ENCODE peak calls at places on chromosomes 2 and 18, in seven cellular contexts. U is D721Med, Q is RWPE1, Y is lower lobe of right lung, P is transverse colon, V is endothelial cell, C is choroid plexus epithelial cell. Z is an unnamed sample.

GRCh38 chr2:217790195-217790594 is 212.6 kb downstream of the TNS1 start:
- DNase-seq in Q (no peak), Y (no peak), P (no peak), C (no peak), V (no peak), U (no peak), Z (peak)

GRCh38 chr2:85787981-85788340 is 34.2 kb downstream of the ATOH8 start:
- DNase-seq in Y (no peak), P (no peak), C (no peak), Q (no peak), V (no peak), U (no peak), Z (no peak)

GRCh38 chr18:55064760-55065159 is 105.5 kb upstream of the CCDC68 start:
- DNase-seq in C (no peak), Q (no peak), V (no peak), P (no peak), U (no peak), Y (no peak), Z (no peak)

GRCh38 chr2:121529439-121530209 is 1.1 kb upstream of the RNU4ATAC start:
- DNase-seq in V (peak), P (peak), Q (peak), C (peak), Y (peak), U (no peak), Z (peak)

GRCh38 chr18:35239314-35239713 is 1.5 kb upstream of the ZNF397 start:
- DNase-seq in P (no peak), Y (no peak), V (no peak), C (no peak), U (no peak), Q (no peak), Z (no peak)

GRCh38 chr2:170701011-170701410 is 14.1 kb upstream of the SP5 start:
- DNase-seq in Y (no peak), Q (no peak), U (no peak), C (no peak), V (no peak), P (no peak), Z (no peak)

GRCh38 chr18:60090170-60090569 is 190.4 kb downstream of the PMAIP1 start:
- DNase-seq in C (peak), P (no peak), U (no peak), Q (no peak), V (no peak), Y (no peak), Z (no peak)

GRCh38 chr18:6879508-6880195 is 150.1 kb downstream of the ARHGAP28 start:
- DNase-seq in C (no peak), Q (no peak), V (no peak), P (no peak), Y (no peak), U (no peak), Z (no peak)

GRCh38 chr18:36499938-36500337 is 202.4 kb downstream of the FHOD3 start:
- DNase-seq in V (no peak), P (no peak), U (no peak), Y (no peak), Q (no peak), C (no peak), Z (peak)

GRCh38 chr2:37671013-37671815 is at the start of gene CDC42EP3:
- DNase-seq in P (peak), U (no peak), V (peak), Y (peak), C (peak), Q (peak), Z (no peak)

GRCh38 chr2:61510674-61511671 is 27.2 kb downstream of the XPO1 start:
- DNase-seq in Y (no peak), P (no peak), U (no peak), Q (no peak), V (no peak), C (peak), Z (no peak)

GRCh38 chr18:57984490-57985109 is 59.4 kb upstream of the NEDD4L start:
- DNase-seq in C (no peak), Q (no peak), U (no peak), P (no peak), Y (no peak), V (no peak), Z (no peak)

GRCh38 chr2:136130511-136130910 is 12.6 kb upstream of the CXCR4 start:
- DNase-seq in U (no peak), P (no peak), C (no peak), Q (no peak), V (no peak), Y (no peak), Z (no peak)

GRCh38 chr2:3465844-3466481 is 53.4 kb downstream of the ADI1 start:
- DNase-seq in U (no peak), Y (no peak), Q (peak), V (no peak), C (peak), P (no peak), Z (peak)

GRCh38 chr18:31244737-31245432 is 73.1 kb upstream of the DSG1 start:
- DNase-seq in U (no peak), P (no peak), C (no peak), Y (no peak), V (peak), Q (no peak), Z (no peak)

GRCh38 chr2:174659069-174659900 is 61.7 kb upstream of the WIPF1 start:
- DNase-seq in V (no peak), C (no peak), P (no peak), Q (no peak), U (no peak), Y (no peak), Z (no peak)

GRCh38 chr18:10354241-10354811 is 100.1 kb upstream of the APCDD1 start:
- DNase-seq in V (no peak), Y (no peak), P (no peak), U (no peak), C (no peak), Q (no peak), Z (no peak)

GRCh38 chr2:136383161-136383560 is 265.2 kb upstream of the CXCR4 start:
- DNase-seq in V (no peak), C (no peak), U (no peak), Y (no peak), P (no peak), Q (no peak), Z (no peak)

GRCh38 chr2:95334916-95335641 is 37.9 kb downstream of the KCNIP3 start:
- DNase-seq in U (no peak), C (no peak), V (no peak), Y (no peak), Q (no peak), P (no peak), Z (peak)

GRCh38 chr2:233193738-233194137 is 57.7 kb upstream of the ATG16L1 start:
- DNase-seq in V (no peak), Y (no peak), Q (no peak), P (no peak), C (no peak), U (no peak), Z (no peak)

GRCh38 chr2:45406626-45407025 is 204.4 kb downstream of the SRBD1 start:
- DNase-seq in P (no peak), U (no peak), V (no peak), Y (no peak), Q (no peak), C (peak), Z (peak)

GRCh38 chr2:1222062-1222461 is 191.2 kb upstream of the TPO start:
- DNase-seq in Y (no peak), P (no peak), V (no peak), C (no peak), U (no peak), Q (no peak), Z (no peak)

GRCh38 chr2:105788670-105789290 is 44.1 kb downstream of the NCK2 start:
- DNase-seq in C (no peak), P (no peak), Y (no peak), V (no peak), Q (no peak), U (no peak), Z (no peak)

GRCh38 chr2:70456594-70457495 is 96.8 kb downstream of the TGFA start:
- DNase-seq in U (no peak), Y (no peak), V (no peak), P (no peak), Q (no peak), C (no peak), Z (no peak)

GRCh38 chr2:104538082-104538481 is 315.8 kb upstream of the POU3F3 start:
- DNase-seq in Y (no peak), P (no peak), C (no peak), U (no peak), V (no peak), Q (no peak), Z (no peak)

GRCh38 chr2:148048475-148049221 is 27.8 kb downstream of the MBD5 start:
- DNase-seq in C (peak), P (no peak), V (no peak), Y (no peak), U (no peak), Q (no peak), Z (peak)

GRCh38 chr2:118274841-118275510 is 186.7 kb downstream of the INSIG2 start:
- DNase-seq in Q (no peak), V (no peak), U (no peak), P (no peak), Y (no peak), C (no peak), Z (peak)

GRCh38 chr18:49582579-49582978 is 20.7 kb downstream of the LIPG start:
- DNase-seq in P (no peak), Q (no peak), C (no peak), Y (no peak), U (no peak), V (no peak), Z (no peak)

GRCh38 chr2:223585691-223586090 is 16.5 kb downstream of the SCG2 start:
- DNase-seq in V (no peak), Q (peak), C (peak), Y (no peak), P (no peak), U (no peak), Z (peak)

GRCh38 chr2:65018141-65018582 is 29.0 kb downstream of the SLC1A4 start:
- DNase-seq in P (peak), Q (no peak), V (no peak), C (no peak), Y (peak), U (no peak), Z (no peak)

GRCh38 chr2:158893057-158893456 is 75.4 kb upstream of the TANC1 start:
- DNase-seq in V (no peak), U (no peak), Y (no peak), Q (peak), C (peak), P (no peak), Z (peak)

GRCh38 chr18:2515408-2515807 is 55.9 kb downstream of the METTL4 start:
- DNase-seq in P (no peak), U (no peak), Y (no peak), C (peak), V (no peak), Q (peak), Z (peak)

GRCh38 chr18:21851327-21851961 is 110.9 kb downstream of the MIB1 start:
- DNase-seq in V (no peak), P (no peak), C (peak), Q (peak), Y (no peak), U (no peak), Z (peak)

GRCh38 chr2:226414313-226414712 is 385.3 kb downstream of the IRS1 start:
- DNase-seq in V (no peak), Q (no peak), U (no peak), Y (no peak), P (no peak), C (no peak), Z (no peak)

DNA sequence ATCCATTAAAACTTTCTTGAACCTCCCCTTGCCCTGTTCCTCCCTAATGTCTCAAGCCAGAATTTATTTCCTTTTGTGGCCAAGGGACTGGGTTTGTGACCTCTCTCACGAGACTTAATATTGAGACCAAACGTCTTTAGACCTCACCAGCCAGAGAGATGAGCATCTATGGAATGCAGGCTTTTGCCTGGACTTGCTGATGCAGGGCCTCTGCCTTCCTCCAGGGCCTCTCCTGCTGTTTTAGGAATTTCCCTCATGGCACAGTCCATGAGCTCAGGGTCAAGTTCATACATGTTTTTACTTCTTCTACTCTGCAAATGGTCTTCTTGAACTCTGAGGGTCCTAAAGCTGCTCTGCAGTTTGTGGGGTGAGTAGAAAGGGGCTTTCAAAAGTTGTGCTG is 22.3 kb downstream of the IL1B start:
- DNase-seq in P (no peak), U (no peak), Y (no peak), Q (peak), V (no peak), C (peak), Z (peak)
- TF ChIP-seq CTCF in P (no peak), U (no peak), Y (no peak), Q (no peak), V (no peak), C (peak), Z (peak)

GRCh38 chr2:166413255-166413654 is 37.5 kb upstream of the SCN9A start:
- DNase-seq in C (peak), V (no peak), U (no peak), Y (no peak), P (no peak), Q (no peak), Z (no peak)

GRCh38 chr2:166419616-166419934 is 43.8 kb upstream of the SCN9A start:
- DNase-seq in C (peak), Y (no peak), Q (peak), V (no peak), U (no peak), P (no peak), Z (peak)

GRCh38 chr2:166418853-166419615 is 43.3 kb upstream of the SCN9A start:
- DNase-seq in Y (no peak), P (no peak), C (no peak), V (no peak), U (no peak), Q (no peak), Z (no peak)

GRCh38 chr2:166417669-166418068 is 41.9 kb upstream of the SCN9A start:
- DNase-seq in C (peak), V (no peak), P (no peak), U (no peak), Q (peak), Y (no peak), Z (peak)
- TF ChIP-seq CTCF in C (peak), V (no peak), P (no peak), U (peak), Q (no peak), Y (peak), Z (peak)

GRCh38 chr2:134900151-134900550 is 18.5 kb upstream of the CCNT2 start:
- DNase-seq in U (no peak), V (no peak), C (peak), Q (no peak), P (no peak), Y (no peak), Z (peak)

GRCh38 chr2:134899204-134899603 is 19.4 kb upstream of the CCNT2 start:
- DNase-seq in V (no peak), U (no peak), Y (no peak), C (no peak), Q (no peak), P (no peak), Z (no peak)

GRCh38 chr2:134892282-134893054 is 26.2 kb upstream of the CCNT2 start:
- DNase-seq in Q (no peak), P (no peak), U (no peak), Y (no peak), V (no peak), C (no peak), Z (no peak)

GRCh38 chr2:134897932-134898331 is 20.7 kb upstream of the CCNT2 start:
- DNase-seq in C (peak), Q (no peak), Y (no peak), P (no peak), U (no peak), V (no peak), Z (peak)
- TF ChIP-seq CTCF in C (peak), Q (peak), Y (peak), P (peak), U (peak), V (peak), Z (peak)

GRCh38 chr2:238158807-238159539 is at the start of gene ERFE:
- DNase-seq in U (peak), V (peak), P (peak), Q (peak), C (peak), Y (no peak), Z (no peak)
- TF ChIP-seq CTCF in U (peak), V (peak), P (peak), Q (peak), C (peak), Y (peak), Z (peak)

GRCh38 chr2:7809640-7810039 is 872.2 kb upstream of the ID2 start:
- DNase-seq in V (no peak), Q (no peak), U (no peak), Y (no peak), P (no peak), C (no peak), Z (no peak)
- TF ChIP-seq CTCF in V (no peak), Q (no peak), U (no peak), Y (no peak), P (peak), C (no peak), Z (no peak)

GRCh38 chr2:74599676-74600075 is 45.2 kb downstream of the DOK1 start:
- DNase-seq in V (no peak), Q (no peak), P (no peak), U (no peak), C (no peak), Y (no peak), Z (no peak)

GRCh38 chr2:74593826-74594467 is 39.4 kb downstream of the DOK1 start:
- DNase-seq in U (no peak), V (no peak), C (no peak), Q (no peak), P (no peak), Y (no peak), Z (no peak)

GRCh38 chr2:74597456-74597855 is 42.9 kb downstream of the DOK1 start:
- DNase-seq in C (no peak), P (no peak), V (no peak), Q (no peak), Y (no peak), U (no peak), Z (no peak)

GRCh38 chr2:74596584-74596983 is 42.1 kb downstream of the DOK1 start:
- DNase-seq in U (no peak), P (no peak), Y (no peak), V (no peak), Q (no peak), C (no peak), Z (no peak)
- TF ChIP-seq CTCF in U (no peak), P (no peak), Y (no peak), V (no peak), Q (no peak), C (no peak), Z (no peak)

Z was measured in astrocyte of the spinal cord.